ENCODE peak calls at places on chromosomes 7 and 10, in eight cellular contexts. O is astrocyte of the spinal cord, J is left lung, Y is astrocyte of the cerebellum, W is BJ, T is A673, P is fibroblast of pulmonary artery, C is OCI-LY7. D is an unnamed sample.

GRCh38 chr7:83937930-83938329 is 256.7 kb downstream of the SEMA3A start:
- DNase-seq in O (no peak), J (peak), Y (no peak), W (no peak), T (no peak), P (no peak), C (no peak), D (no peak)

GRCh38 chr7:24885305-24885704 is 94.7 kb downstream of the OSBPL3 start:
- DNase-seq in O (no peak), J (no peak), Y (no peak), W (no peak), T (no peak), P (no peak), C (no peak), D (no peak)

GRCh38 chr7:30029696-30030095 is 1.5 kb downstream of the PLEKHA8 start:
- DNase-seq in O (no peak), J (no peak), Y (no peak), W (no peak), T (no peak), P (no peak), C (peak), D (no peak)

GRCh38 chr10:110225756-110226554 is 18.6 kb downstream of the MXI1 start:
- DNase-seq in O (peak), J (peak), Y (peak), W (peak), T (peak), P (peak), C (peak), D (peak)

GRCh38 chr10:88792656-88793055 is 9.9 kb upstream of the LIPM start:
- DNase-seq in O (peak), J (peak), Y (no peak), W (no peak), T (no peak), P (peak), C (no peak), D (no peak)

GRCh38 chr10:80204193-80204714 is 1.1 kb downstream of the ANXA11 start:
- DNase-seq in O (peak), J (peak), Y (no peak), W (no peak), T (no peak), P (no peak), C (peak), D (no peak)

GRCh38 chr10:78277267-78277666 is 243.6 kb downstream of the RPS24 start:
- DNase-seq in O (no peak), J (no peak), Y (no peak), W (no peak), T (no peak), P (no peak), C (no peak), D (no peak)

GRCh38 chr7:154743211-154743610 is 259.7 kb downstream of the PAXIP1 start:
- DNase-seq in O (no peak), J (no peak), Y (no peak), W (no peak), T (no peak), P (no peak), C (no peak), D (no peak)

GRCh38 chr7:32500922-32501341 is 5.6 kb downstream of the AVL9 start:
- DNase-seq in O (peak), J (no peak), Y (no peak), W (peak), T (peak), P (peak), C (no peak), D (no peak)

GRCh38 chr7:72123913-72124312 is 288.2 kb downstream of the CALN1 start:
- DNase-seq in O (no peak), J (no peak), Y (no peak), W (no peak), T (no peak), P (no peak), C (no peak), D (no peak)

GRCh38 chr10:101839421-101840063 is 4.1 kb downstream of the KCNIP2 start:
- DNase-seq in O (no peak), J (no peak), Y (no peak), W (no peak), T (peak), P (peak), C (no peak), D (no peak)

DNA sequence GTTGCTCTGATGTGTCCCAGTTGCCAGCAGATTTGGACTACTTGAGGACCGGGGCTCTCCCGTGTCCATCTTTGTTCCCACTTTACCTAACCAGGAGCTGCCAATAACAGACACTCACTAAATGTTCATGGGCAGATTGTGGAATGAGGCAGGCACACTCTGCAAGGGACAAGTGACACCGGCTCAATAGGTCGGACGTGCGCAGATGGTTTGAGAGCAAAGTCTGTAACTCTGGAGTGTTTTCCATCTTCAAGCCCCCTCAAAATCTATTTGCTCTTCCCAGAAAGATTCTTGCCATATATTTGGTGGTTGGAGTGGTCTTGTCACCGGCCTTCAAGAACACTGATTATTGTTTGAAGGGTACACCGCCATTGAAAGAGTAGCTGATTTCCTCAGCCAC is 47.2 kb downstream of the THNSL1 start:
- DNase-seq in O (no peak), J (no peak), Y (no peak), W (no peak), T (no peak), P (no peak), C (no peak), D (no peak)
- TF ChIP-seq CTCF in O (no peak), J (no peak), Y (no peak), W (no peak), T (no peak), P (no peak), C (no peak), D (no peak)

GRCh38 chr7:158958618-158959017 is 102.3 kb downstream of the DYNC2I1 start:
- DNase-seq in O (no peak), J (no peak), Y (no peak), W (no peak), T (no peak), P (no peak), C (no peak), D (no peak)
- H3K4me3 ChIP-seq in O (no peak), J (no peak), Y (no peak), W (no peak), T (no peak), P (no peak), C (no peak), D (no peak)

DNA sequence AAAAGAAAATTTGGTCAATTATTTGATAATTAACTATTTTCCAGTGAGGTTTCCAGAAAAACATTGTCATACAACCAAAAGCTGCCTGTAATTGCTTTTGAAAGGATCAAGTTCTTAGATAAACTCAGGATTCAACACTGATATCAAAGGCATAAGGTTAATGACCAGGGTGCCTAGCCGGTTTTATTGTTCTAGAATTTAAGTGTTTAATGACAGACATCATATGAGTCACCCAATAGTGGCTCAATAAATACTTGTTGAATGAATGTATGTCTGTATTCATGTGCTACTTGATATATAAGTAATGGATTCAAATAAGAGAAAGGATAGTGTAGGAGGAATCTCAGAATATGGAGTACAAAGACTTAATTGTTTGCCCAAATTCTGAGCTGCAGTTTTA is 196.1 kb upstream of the LRGUK start:
- DNase-seq in O (no peak), J (no peak), Y (no peak), W (no peak), T (no peak), P (no peak), C (no peak), D (no peak)
- TF ChIP-seq CTCF in O (no peak), J (no peak), Y (no peak), W (no peak), T (no peak), P (no peak), C (no peak), D (no peak)

DNA sequence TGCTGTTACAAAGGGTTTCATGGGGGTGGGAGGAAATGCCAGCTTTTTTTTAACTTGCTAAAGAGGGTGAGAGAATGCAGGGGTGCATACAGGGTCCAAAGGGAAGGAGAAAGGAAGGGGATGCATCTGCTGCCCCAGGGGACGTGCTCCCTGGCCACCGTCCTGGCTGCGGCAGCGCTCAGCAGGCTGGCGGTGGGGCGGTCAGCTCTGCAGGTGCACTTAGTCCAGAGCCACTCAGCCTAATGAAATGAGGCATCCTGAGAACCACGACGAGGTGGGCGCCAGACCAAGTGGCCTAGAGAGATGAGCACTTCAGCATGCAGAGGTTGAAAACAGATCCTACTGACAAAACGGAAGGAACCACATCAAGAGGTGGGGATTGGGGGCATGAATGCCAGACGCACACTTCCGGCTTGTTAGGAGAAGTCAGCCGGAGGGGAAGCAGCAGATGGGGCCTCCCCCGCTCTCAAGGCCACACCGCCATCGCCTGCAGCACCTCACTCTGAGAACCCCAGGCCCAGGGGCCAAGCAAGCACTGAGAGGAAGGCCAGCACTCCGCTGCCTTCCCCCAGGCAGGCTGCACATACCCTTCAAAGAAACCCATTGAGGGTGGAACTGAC is 94.5 kb downstream of the MAD1L1 start:
- DNase-seq in O (no peak), J (no peak), Y (no peak), W (no peak), T (no peak), P (no peak), C (no peak), D (no peak)
- H3K4me3 ChIP-seq in O (no peak), J (no peak), Y (no peak), W (no peak), T (no peak), P (no peak), C (no peak), D (no peak)

GRCh38 chr7:130896898-130897514 is 163.0 kb upstream of the KLF14 start:
- DNase-seq in O (peak), J (peak), Y (no peak), W (no peak), T (peak), P (peak), C (peak), D (no peak)
- TF ChIP-seq CTCF in O (peak), J (peak), Y (peak), W (peak), T (peak), P (peak), C (peak), D (peak)

DNA sequence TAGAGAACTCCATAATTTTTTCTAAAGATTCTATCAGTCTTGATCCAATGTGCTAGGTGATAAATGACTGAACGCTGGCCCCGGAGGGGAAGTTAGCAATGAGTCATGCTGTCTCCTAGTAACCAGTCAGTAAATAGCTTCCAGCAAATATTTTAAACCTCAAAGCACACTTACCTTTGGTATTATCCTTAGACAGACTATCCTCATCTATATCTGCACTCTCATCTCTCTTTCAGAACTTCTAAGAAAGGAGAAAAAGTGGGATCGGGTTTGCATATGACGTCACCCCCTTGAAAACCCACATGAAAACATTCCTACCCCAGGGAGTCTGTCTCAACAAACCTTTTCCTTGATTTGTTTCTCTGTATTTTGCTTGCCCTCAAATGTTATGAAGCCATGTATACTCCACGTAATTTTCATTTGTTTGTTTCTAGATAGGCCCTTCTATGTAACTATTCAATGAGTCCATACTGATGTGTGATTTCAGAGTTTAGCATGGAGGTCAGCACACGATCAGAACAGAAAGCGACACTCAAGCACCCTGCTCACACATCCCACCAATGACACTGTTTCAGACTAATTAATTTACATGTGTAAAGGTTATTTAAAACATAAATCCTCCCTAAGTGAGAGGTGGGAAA is 174.9 kb upstream of the NRP1 start:
- DNase-seq in O (peak), J (peak), Y (peak), W (peak), T (peak), P (peak), C (no peak), D (peak)
- H3K4me3 ChIP-seq in O (no peak), J (no peak), Y (no peak), W (no peak), T (no peak), P (no peak), C (no peak), D (no peak)

GRCh38 chr7:3781607-3782006 is 480.6 kb downstream of the SDK1 start:
- DNase-seq in O (no peak), J (no peak), Y (no peak), W (no peak), T (no peak), P (no peak), C (no peak), D (no peak)

GRCh38 chr7:3780016-3780415 is 479.0 kb downstream of the SDK1 start:
- DNase-seq in O (no peak), J (no peak), Y (no peak), W (no peak), T (no peak), P (no peak), C (no peak), D (no peak)

GRCh38 chr7:3780525-3780924 is 479.5 kb downstream of the SDK1 start:
- DNase-seq in O (no peak), J (no peak), Y (no peak), W (no peak), T (no peak), P (no peak), C (no peak), D (no peak)
- TF ChIP-seq CTCF in O (no peak), J (no peak), Y (no peak), W (no peak), T (no peak), P (no peak), C (no peak), D (no peak)

DNA sequence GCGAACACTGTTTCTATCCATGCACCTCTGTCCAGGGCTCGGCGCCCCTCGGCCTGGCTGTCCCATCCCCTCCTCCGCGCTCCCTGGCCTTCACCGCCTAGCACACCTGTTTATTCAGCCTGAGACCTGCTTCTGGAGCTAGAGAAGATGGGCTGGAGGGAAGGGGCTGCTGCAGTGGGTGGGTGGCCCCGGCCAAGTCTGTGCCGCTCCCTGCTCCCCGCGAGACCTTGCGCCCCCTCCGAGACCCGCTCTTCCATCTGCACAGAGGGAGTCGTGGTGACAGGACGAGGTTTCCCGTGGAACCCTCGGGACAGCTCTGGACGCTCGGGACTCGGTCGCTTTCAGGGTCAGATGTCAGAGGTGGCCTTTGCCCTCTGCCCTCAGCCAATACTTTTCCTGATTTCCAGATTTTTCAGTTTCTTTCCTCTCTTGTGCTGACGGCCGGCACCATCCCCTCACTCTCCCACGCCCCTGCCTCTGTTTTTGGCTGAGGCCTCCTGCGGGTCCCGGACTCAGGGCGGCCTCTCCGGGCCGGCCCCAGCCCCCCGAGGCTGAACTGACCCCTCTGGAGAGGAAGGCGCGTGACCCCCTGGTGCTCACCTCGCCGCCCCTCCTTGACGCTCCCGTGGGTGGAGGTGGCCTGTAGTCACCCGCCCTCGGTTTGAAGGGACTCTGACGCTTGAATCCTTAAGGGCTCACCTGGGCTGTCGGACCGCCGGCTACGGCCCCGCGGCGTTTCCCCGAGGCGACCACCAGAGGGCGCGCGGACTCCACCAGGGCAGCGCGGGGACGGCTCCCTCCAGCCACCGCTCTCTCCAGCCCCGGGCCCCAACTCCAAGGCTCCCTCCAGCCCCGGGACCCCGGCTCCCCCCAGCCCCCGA is 15.6 kb downstream of the SHH start:
- DNase-seq in O (no peak), J (peak), Y (no peak), W (no peak), T (peak), P (peak), C (peak), D (no peak)
- H3K4me3 ChIP-seq in O (no peak), J (no peak), Y (no peak), W (no peak), T (no peak), P (no peak), C (no peak), D (no peak)

D was measured in HFF-Myc.